ENCODE peak calls at places on chromosomes 13 and 19, in five cellular contexts. D is uterus, Z is transverse colon, N is thoracic aorta, X is left ventricle myocardium inferior. T is an unnamed sample.

GRCh38 chr13:21079206-21079605 is 17.8 kb upstream of the LATS2 start:
- DNase-seq in Z (no peak), N (no peak), D (no peak), X (no peak), T (no peak)

GRCh38 chr19:33201473-33201872 is 7.3 kb downstream of the LRP3 start:
- DNase-seq in N (no peak), D (no peak), X (no peak), Z (no peak), T (no peak)

GRCh38 chr19:572891-573825 is 762 bp downstream of the BSG start:
- DNase-seq in X (peak; percentile 43), Z (peak; percentile 64), N (no peak), D (peak; percentile 52), T (peak; percentile 91)

GRCh38 chr13:87094646-87095045 is 576.5 kb upstream of the SLITRK5 start:
- DNase-seq in Z (no peak), X (no peak), D (no peak), N (no peak), T (no peak)

GRCh38 chr13:113582841-113583631 is 1.5 kb upstream of the TFDP1 start:
- DNase-seq in Z (peak; percentile 6), X (no peak), N (no peak), D (no peak), T (peak; percentile 54)

GRCh38 chr13:28574617-28575142 is 79.8 kb upstream of the FLT1 start:
- DNase-seq in Z (peak; percentile 46), N (no peak), D (no peak), X (no peak), T (no peak)

GRCh38 chr19:17114414-17114831 is 38.8 kb downstream of the MYO9B start:
- DNase-seq in N (no peak), Z (no peak), X (no peak), D (no peak), T (no peak)

GRCh38 chr19:44848805-44849457 is 2.8 kb downstream of the NECTIN2 start:
- DNase-seq in X (no peak), Z (no peak), D (peak; percentile 41), N (no peak), T (no peak)

GRCh38 chr19:29810504-29810871 is 1.3 kb upstream of the CCNE1 start:
- DNase-seq in N (no peak), Z (peak; percentile 14), D (peak; percentile 32), X (no peak), T (peak; percentile 15)

GRCh38 chr19:7963566-7963965 is 20.1 kb upstream of the TIMM44 start:
- DNase-seq in Z (no peak), D (no peak), X (no peak), N (no peak), T (no peak)

GRCh38 chr13:19952850-19953249 is 5.7 kb upstream of the ZMYM2 start:
- DNase-seq in D (no peak), X (no peak), Z (no peak), N (no peak), T (no peak)

GRCh38 chr19:5953680-5954213 is 24.2 kb downstream of the RANBP3 start:
- DNase-seq in X (no peak), D (no peak), N (no peak), Z (no peak), T (no peak)

GRCh38 chr13:43493496-43494000 is 293.2 kb downstream of the ENOX1 start:
- DNase-seq in Z (no peak), N (no peak), D (no peak), X (no peak), T (no peak)

GRCh38 chr19:16134510-16134909 is 9.0 kb upstream of the HSH2D start:
- DNase-seq in Z (peak; percentile 70), N (no peak), X (no peak), D (no peak), T (no peak)

GRCh38 chr13:109162248-109163051 is 533.0 kb downstream of the MYO16 start:
- DNase-seq in D (no peak), Z (peak; percentile 22), X (no peak), N (no peak), T (no peak)

GRCh38 chr13:63433546-63434150 is 2018.0 kb upstream of the PCDH20 start:
- DNase-seq in N (no peak), X (no peak), D (no peak), Z (no peak), T (no peak)

GRCh38 chr13:87235621-87236020 is 435.6 kb upstream of the SLITRK5 start:
- DNase-seq in X (no peak), D (no peak), Z (no peak), N (no peak), T (no peak)

GRCh38 chr13:109809216-109809890 is 23.0 kb upstream of the IRS2 start:
- DNase-seq in N (no peak), D (no peak), Z (no peak), X (no peak), T (no peak)

GRCh38 chr19:14023404-14024235 is 4.3 kb upstream of the RLN3 start:
- DNase-seq in N (no peak), D (peak; percentile 30), Z (peak; percentile 73), X (peak; percentile 39), T (peak; percentile 60)

GRCh38 chr13:29924482-29924884 is 74.1 kb upstream of the UBL3 start:
- DNase-seq in X (no peak), D (no peak), N (no peak), Z (no peak), T (peak; percentile 45)
- TF ChIP-seq CTCF in X (no peak), D (no peak), N (no peak), Z (no peak), T (no peak)

DNA sequence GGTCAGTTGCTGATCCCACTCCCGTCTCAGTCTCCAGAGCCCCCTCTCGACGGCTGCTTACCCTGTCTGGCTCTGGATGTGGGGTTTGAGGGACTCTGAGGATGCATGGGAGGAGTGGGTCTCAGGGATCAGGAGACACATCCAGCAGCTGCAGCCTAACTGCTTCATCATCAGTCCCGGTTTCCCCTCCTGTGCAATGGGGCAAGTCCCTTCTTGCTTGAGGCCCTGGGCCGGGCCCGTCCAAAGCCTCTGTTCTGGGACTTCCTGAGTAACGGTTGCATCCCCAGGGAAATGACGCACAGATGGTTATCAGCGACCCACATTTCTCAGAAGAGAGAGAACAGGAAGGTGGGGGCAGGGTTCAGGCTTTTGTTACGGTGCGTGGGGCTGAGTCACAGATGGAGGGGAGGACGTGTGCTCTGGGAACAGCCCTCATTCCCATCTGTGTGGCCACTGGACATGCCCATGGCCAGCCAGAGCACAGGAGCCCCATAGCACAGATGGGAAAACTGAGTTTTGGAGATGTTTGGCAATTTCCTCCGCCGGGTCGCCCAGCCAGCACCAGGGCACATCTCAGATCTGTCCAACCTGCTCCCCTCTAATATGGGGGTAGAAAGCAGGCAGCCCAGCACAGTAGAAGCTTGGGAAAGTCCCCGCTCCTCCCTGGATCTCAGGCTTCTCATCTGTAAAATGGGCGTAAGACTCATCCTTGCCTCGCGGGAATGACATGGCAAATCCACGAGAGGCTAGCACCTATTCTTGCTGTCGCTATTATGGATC is 19.3 kb downstream of the GNA15 start:
- DNase-seq in Z (peak; percentile 62), N (peak; percentile 85), D (peak; percentile 87), X (peak; percentile 74), T (no peak)
- H3K27ac ChIP-seq in Z (no peak overlapping the region), N (no peak overlapping the region), D (peak overlapping the region; percentile 52), X (peak overlapping the region; percentile 76), T (no peak overlapping the region)

GRCh38 chr19:11783767-11784166 is 14.6 kb upstream of the ZNF491 start:
- DNase-seq in N (no peak), X (no peak), D (no peak), Z (no peak), T (no peak)
- H3K9me3 ChIP-seq in N (peaks cover 94% of the 10 kb centered on the region), X (peaks cover 96% of the 10 kb centered on the region), D (peaks cover 6% of the 10 kb centered on the region), Z (peaks cover 55% of the 10 kb centered on the region), T (peaks cover 3% of the 10 kb centered on the region)

DNA sequence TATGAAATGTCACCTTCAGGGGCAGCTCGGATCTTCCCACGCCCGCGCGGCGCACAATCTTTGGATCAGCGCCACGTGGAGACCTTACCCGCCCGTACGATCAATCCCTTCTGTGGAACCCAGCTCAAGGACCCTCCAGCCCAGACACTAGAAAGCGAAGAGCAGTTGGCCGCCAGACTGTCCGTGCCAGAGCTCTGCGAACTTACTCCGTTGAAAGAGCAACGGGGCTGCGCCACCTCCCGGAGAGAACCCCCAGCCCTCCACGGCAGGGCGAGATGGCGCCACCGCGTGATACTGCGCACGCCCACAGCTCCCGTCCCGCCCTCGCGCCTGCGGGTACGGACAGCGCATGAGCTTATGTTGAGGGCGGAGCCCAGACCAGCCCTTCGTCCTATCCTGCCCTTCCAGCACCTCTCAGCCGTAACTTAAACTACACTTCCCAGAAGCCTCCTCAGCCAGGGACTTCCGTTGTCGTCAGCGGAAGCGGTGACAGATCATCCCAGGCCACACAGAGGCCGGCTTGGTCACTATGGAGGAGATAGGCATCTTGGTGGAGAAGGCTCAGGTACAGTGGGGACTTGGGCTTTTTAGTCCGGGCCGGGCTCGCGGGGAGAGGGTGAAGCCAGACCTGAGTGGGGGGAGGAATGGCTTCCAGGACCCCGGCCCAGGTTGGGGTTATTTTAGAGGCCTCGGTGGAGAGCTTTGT is at the start of gene PSMC4:
- DNase-seq in N (peak; percentile 87), D (peak; percentile 96), Z (peak; percentile 99), X (peak; percentile 97), T (peak; percentile 98)
- TF ChIP-seq CTCF in N (peak; percentile 51), D (peak; percentile 86), Z (peak; percentile 80), X (peak; percentile 81), T (peak; percentile 49)

DNA sequence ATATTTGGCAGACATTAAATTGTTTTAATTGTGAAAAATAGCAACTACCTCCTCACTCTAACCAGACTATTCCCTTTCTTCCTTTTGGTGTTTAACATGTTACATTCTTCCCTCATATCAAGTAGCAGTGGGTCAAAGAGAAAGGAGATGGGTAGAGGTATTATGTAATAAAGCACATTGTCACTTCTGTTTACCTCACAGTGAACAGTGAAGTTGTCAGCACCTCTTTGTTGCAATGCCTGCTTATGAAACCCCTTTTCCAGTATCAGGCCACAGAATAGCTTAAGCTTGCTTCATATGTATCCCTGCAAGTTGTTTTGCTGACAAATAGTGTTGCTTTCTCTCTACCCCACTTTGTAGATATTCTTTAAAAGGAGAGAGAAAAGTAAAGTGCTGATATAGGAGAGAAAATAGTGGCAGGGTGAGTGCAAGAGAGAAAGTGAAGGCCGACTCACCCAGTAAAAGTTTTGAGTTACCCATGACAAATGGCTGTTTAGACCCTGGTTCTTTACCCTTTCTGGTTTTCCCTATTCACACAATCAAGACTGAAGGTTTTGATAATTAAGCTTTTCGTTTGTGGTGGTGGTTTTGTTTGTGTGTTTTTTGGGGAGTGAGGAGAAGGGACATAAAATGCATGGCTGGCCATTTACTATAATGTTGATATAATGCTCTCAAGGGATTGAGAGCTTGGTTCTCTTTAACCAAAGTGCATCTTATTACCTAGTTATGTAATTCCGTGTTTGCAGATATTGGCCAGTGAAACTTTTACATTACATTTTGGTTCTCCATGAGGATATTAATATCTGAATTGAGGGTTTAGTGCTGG is 3.7 kb downstream of the ITM2B start:
- DNase-seq in X (no peak), N (no peak), Z (no peak), D (no peak), T (no peak)
- H3K27ac ChIP-seq in X (peak overlapping the region; percentile 100), N (no peak overlapping the region), Z (peak overlapping the region; percentile 99), D (peak overlapping the region; percentile 19), T (no peak overlapping the region)

DNA sequence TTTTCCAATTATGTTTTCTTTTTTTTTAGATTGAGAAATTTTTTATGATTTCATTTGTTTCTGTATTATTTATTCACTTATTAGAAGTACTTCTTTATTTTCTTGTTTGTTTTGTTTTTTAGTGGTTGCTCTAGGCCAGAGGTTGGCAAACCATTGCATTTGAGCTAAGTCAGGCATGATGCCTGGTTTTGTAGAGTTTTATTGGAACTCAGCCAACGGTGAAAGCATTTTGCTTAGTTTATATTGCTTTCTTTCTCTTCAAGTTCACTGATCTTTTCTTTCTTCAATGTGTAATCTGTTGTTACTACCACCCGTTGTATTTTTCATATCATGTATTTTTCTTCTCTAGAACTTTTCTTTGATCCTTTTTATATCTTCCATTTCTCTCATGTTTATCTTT is 19.7 kb downstream of the ZNF567 start:
- DNase-seq in N (no peak), Z (no peak), D (no peak), X (no peak), T (no peak)
- H3K9me3 ChIP-seq in N (peaks cover 86% of the 10 kb centered on the region), Z (peaks cover 85% of the 10 kb centered on the region), D (no peaks in the 10 kb centered on the region), X (peaks cover 97% of the 10 kb centered on the region), T (no peaks in the 10 kb centered on the region)

GRCh38 chr19:35959040-35959967 is 23.1 kb downstream of the LRFN3 start:
- DNase-seq in D (no peak), N (no peak), Z (peak; percentile 56), X (peak; percentile 51), T (no peak)
- TF ChIP-seq CTCF in D (peak; percentile 28), N (no peak), Z (peak; percentile 15), X (peak; percentile 38), T (no peak)

T was measured in pancreas.